ENCODE peak calls at places on chromosomes 12 and 14, in seven cellular contexts. One of them, this sample, is unnamed.
A peak's percentile ranks its signal among the peaks of the same experiment; 100 is the strongest.

GRCh38 chr14:66628646-66629045 is 120.7 kb downstream of the GPHN start:
- DNase-seq in GM23338: no peak
- DNase-seq in PC-3: no peak
- DNase-seq in MM.1S: no peak
- DNase-seq in GM23248: peak; percentile 13
- DNase-seq in HCT116: no peak
- DNase-seq in hepatocyte: no peak
- DNase-seq in this sample: no peak

GRCh38 chr12:31591308-31591901 is 469 bp upstream of the DENND5B start:
- DNase-seq in GM23338: peak; percentile 32
- DNase-seq in MM.1S: no peak
- DNase-seq in hepatocyte: peak; percentile 57
- DNase-seq in HCT116: no peak
- DNase-seq in GM23248: peak; percentile 43
- DNase-seq in PC-3: peak; percentile 3
- DNase-seq in this sample: peak; percentile 36

GRCh38 chr14:106210650-106211049 is 684.3 kb downstream of the TMEM121 start:
- DNase-seq in GM23248: no peak
- DNase-seq in hepatocyte: no peak
- DNase-seq in HCT116: no peak
- DNase-seq in PC-3: no peak
- DNase-seq in MM.1S: no peak
- DNase-seq in GM23338: no peak
- DNase-seq in this sample: no peak

GRCh38 chr14:68637106-68638021 is 155.5 kb downstream of the ZFP36L1 start:
- DNase-seq in MM.1S: no peak
- DNase-seq in GM23248: peak; percentile 77
- DNase-seq in HCT116: no peak
- DNase-seq in PC-3: no peak
- DNase-seq in hepatocyte: no peak
- DNase-seq in GM23338: no peak
- DNase-seq in this sample: no peak

GRCh38 chr14:104974146-104974541 is 4.0 kb downstream of the AHNAK2 start:
- DNase-seq in PC-3: no peak
- DNase-seq in GM23338: no peak
- DNase-seq in MM.1S: no peak
- DNase-seq in GM23248: no peak
- DNase-seq in HCT116: no peak
- DNase-seq in hepatocyte: no peak
- DNase-seq in this sample: no peak

GRCh38 chr14:24436355-24437019 is 6.1 kb downstream of the SDR39U1 start:
- DNase-seq in HCT116: peak; percentile 50
- DNase-seq in GM23338: peak; percentile 77
- DNase-seq in GM23248: peak; percentile 90
- DNase-seq in hepatocyte: peak; percentile 74
- DNase-seq in PC-3: peak; percentile 87
- DNase-seq in MM.1S: no peak
- DNase-seq in this sample: peak; percentile 66

GRCh38 chr14:64764641-64765520 is 60.7 kb downstream of the PLEKHG3 start:
- DNase-seq in MM.1S: peak; percentile 30
- DNase-seq in GM23248: peak; percentile 77
- DNase-seq in HCT116: peak; percentile 44
- DNase-seq in GM23338: peak; percentile 86
- DNase-seq in hepatocyte: peak; percentile 89
- DNase-seq in PC-3: peak; percentile 92
- DNase-seq in this sample: peak; percentile 88

GRCh38 chr12:110579239-110579888 is 3.8 kb downstream of the PPTC7 start:
- DNase-seq in hepatocyte: no peak
- DNase-seq in GM23248: no peak
- DNase-seq in MM.1S: no peak
- DNase-seq in GM23338: no peak
- DNase-seq in PC-3: no peak
- DNase-seq in HCT116: no peak
- DNase-seq in this sample: no peak

GRCh38 chr12:19191563-19191962 is 62.0 kb downstream of the PLEKHA5 start:
- DNase-seq in GM23338: no peak
- DNase-seq in HCT116: no peak
- DNase-seq in GM23248: no peak
- DNase-seq in MM.1S: no peak
- DNase-seq in PC-3: no peak
- DNase-seq in hepatocyte: no peak
- DNase-seq in this sample: no peak

GRCh38 chr12:1795785-1796514 is 24.4 kb upstream of the LRTM2 start:
- DNase-seq in MM.1S: peak; percentile 91
- DNase-seq in PC-3: peak; percentile 88
- DNase-seq in hepatocyte: peak; percentile 92
- DNase-seq in HCT116: peak; percentile 73
- DNase-seq in GM23248: peak; percentile 95
- DNase-seq in GM23338: peak; percentile 75
- DNase-seq in this sample: peak; percentile 85

GRCh38 chr14:105156414-105157375 is 11.9 kb downstream of the JAG2 start:
- DNase-seq in GM23248: no peak
- DNase-seq in PC-3: no peak
- DNase-seq in MM.1S: no peak
- DNase-seq in hepatocyte: no peak
- DNase-seq in GM23338: no peak
- DNase-seq in HCT116: no peak
- DNase-seq in this sample: no peak

GRCh38 chr14:54582334-54582733 is 15.4 kb downstream of the SAMD4A start:
- DNase-seq in GM23338: no peak
- DNase-seq in hepatocyte: no peak
- DNase-seq in GM23248: no peak
- DNase-seq in PC-3: no peak
- DNase-seq in MM.1S: no peak
- DNase-seq in HCT116: no peak
- DNase-seq in this sample: no peak

GRCh38 chr12:7705846-7706245 is 5.4 kb upstream of the DPPA3 start:
- DNase-seq in hepatocyte: no peak
- DNase-seq in MM.1S: no peak
- DNase-seq in PC-3: no peak
- DNase-seq in GM23248: no peak
- DNase-seq in HCT116: no peak
- DNase-seq in GM23338: no peak
- DNase-seq in this sample: no peak

GRCh38 chr14:97218713-97219355 is 421.7 kb downstream of the VRK1 start:
- DNase-seq in GM23248: peak; percentile 12
- DNase-seq in hepatocyte: peak; percentile 16
- DNase-seq in GM23338: peak; percentile 77
- DNase-seq in MM.1S: no peak
- DNase-seq in HCT116: no peak
- DNase-seq in PC-3: no peak
- DNase-seq in this sample: peak; percentile 79

GRCh38 chr12:123269395-123269892 is 2.2 kb downstream of the CDK2AP1 start:
- DNase-seq in GM23338: peak; percentile 90
- DNase-seq in PC-3: no peak
- DNase-seq in MM.1S: no peak
- DNase-seq in hepatocyte: peak; percentile 89
- DNase-seq in HCT116: no peak
- DNase-seq in GM23248: peak; percentile 89
- DNase-seq in this sample: peak; percentile 93

GRCh38 chr12:108641446-108642268 is 8.0 kb upstream of the SELPLG start:
- DNase-seq in MM.1S: no peak
- DNase-seq in GM23338: no peak
- DNase-seq in hepatocyte: no peak
- DNase-seq in HCT116: no peak
- DNase-seq in GM23248: no peak
- DNase-seq in PC-3: no peak
- DNase-seq in this sample: no peak

GRCh38 chr14:83992857-83993256 is 1537.1 kb upstream of the FLRT2 start:
- DNase-seq in hepatocyte: no peak
- DNase-seq in HCT116: no peak
- DNase-seq in GM23338: no peak
- DNase-seq in MM.1S: no peak
- DNase-seq in PC-3: no peak
- DNase-seq in GM23248: no peak
- DNase-seq in this sample: no peak

GRCh38 chr12:570949-571794 is 92.1 kb downstream of the NINJ2 start:
- DNase-seq in GM23338: peak; percentile 80
- DNase-seq in hepatocyte: peak; percentile 84
- DNase-seq in HCT116: peak; percentile 81
- DNase-seq in GM23248: peak; percentile 97
- DNase-seq in MM.1S: no peak
- DNase-seq in PC-3: peak; percentile 85
- DNase-seq in this sample: peak; percentile 47

GRCh38 chr12:131824450-131824849 is 3.7 kb upstream of the MMP17 start:
- DNase-seq in MM.1S: no peak
- DNase-seq in GM23338: no peak
- DNase-seq in GM23248: no peak
- DNase-seq in hepatocyte: no peak
- DNase-seq in HCT116: no peak
- DNase-seq in PC-3: peak; percentile 47
- DNase-seq in this sample: no peak

DNA sequence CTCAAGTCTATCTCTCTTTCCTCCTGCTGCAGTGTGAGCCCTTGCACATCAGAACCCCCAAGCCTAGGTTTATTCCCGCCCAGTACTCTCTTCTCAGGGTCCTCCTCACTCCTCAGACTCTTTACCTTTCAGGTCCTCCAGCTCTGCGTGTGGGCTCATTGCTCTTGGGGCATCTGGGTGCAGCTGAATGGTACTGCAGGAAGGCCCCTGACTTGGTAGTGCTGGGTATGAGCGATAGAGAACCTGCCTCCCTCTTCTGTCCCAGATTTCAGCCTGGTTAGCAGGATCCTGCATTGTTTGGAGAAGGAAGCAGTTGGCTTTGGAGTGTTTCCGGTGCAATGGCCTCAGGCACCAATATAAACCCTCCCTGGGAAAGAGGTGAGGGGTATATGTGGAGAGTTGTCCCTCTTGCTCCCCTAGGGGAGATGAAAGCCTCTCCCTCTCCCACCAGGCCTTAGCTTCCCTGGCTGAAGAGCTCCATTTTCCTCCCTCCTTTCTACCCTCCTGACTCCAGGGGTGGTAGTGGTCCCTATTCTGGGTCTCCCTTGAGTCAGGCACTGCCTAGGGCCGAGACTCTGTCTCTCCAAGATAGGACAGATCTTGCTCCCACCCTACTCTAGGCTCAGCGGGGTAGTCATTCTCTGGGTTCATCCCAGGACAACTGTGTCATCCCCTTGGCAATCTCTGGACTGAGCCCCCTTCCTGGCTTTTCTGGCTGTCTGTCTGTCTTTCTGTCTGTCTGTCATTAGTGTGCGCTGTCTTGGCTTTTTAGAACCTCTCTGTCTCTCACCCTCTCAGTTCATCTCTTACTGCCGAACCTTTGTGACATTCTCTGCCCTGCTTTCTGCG is 3.8 kb downstream of the LRP1 start:
- DNase-seq in PC-3: no peak
- DNase-seq in GM23338: peak; percentile 30
- DNase-seq in GM23248: peak; percentile 60
- DNase-seq in MM.1S: no peak
- DNase-seq in hepatocyte: no peak
- DNase-seq in HCT116: no peak
- DNase-seq in this sample: no peak
- TF ChIP-seq EZH2 in PC-3: no peak
- TF ChIP-seq EZH2 in GM23338: no peak
- TF ChIP-seq EZH2 in GM23248: no peak
- TF ChIP-seq EZH2 in MM.1S: no peak
- TF ChIP-seq EZH2 in hepatocyte: no peak
- TF ChIP-seq EZH2 in HCT116: no peak
- TF ChIP-seq EZH2 in this sample: no peak

DNA sequence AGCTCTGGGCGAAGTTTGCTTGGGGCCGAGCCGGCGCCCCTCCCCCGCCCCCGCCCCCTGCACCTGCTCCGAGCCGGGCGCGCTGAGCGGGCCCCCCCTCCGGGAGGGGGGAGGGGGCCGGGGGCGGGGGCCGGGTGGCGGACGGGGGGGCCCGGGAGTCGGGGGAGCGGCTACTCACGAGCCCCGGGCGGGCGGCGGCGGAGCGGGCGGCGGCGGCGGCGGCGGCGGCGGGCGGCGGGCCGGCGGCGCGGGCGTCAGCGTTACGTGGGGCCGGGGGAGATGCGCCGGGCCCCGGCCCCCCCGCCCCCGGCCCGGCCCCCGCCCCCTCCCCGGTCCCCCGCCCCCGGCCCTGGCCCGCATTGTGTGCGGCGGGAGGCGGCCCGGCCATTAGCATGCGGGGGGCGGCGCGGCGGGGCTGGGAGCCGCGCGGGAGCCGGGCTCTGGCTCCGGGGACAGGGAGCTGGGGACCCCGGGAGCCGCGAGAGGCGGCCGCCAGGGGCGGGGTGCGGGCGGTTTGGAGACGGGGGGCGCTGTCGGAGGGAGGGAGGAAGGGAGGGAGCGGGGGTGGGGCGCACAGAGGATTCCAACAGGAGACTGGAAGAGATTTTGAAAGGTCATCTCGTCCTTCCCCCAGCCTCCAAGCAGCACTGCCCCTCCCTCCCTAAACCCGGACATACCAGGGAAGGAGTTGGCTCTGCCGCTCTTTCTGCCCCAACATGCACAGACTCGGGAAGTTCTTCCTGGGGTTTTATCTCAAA is at the start of gene ZNF219:
- DNase-seq in MM.1S: no peak
- DNase-seq in GM23338: peak; percentile 93
- DNase-seq in GM23248: peak; percentile 58
- DNase-seq in HCT116: no peak
- DNase-seq in hepatocyte: peak; percentile 75
- DNase-seq in PC-3: peak; percentile 15
- DNase-seq in this sample: peak; percentile 92
- H2AFZ ChIP-seq in MM.1S: peak within 1 kb of the TSS; percentile 61
- H2AFZ ChIP-seq in GM23338: no peak within 1 kb of the TSS
- H2AFZ ChIP-seq in GM23248: peak within 1 kb of the TSS; percentile 83
- H2AFZ ChIP-seq in HCT116: peak within 1 kb of the TSS; percentile 66
- H2AFZ ChIP-seq in hepatocyte: peak within 1 kb of the TSS; percentile 55
- H2AFZ ChIP-seq in PC-3: peak within 1 kb of the TSS; percentile 81
- H2AFZ ChIP-seq in this sample: no peak within 1 kb of the TSS

GRCh38 chr12:107356266-107356936 is 263.1 kb upstream of the CRY1 start:
- DNase-seq in PC-3: peak; percentile 86
- DNase-seq in GM23248: peak; percentile 84
- DNase-seq in HCT116: no peak
- DNase-seq in GM23338: no peak
- DNase-seq in MM.1S: no peak
- DNase-seq in hepatocyte: peak; percentile 32
- DNase-seq in this sample: no peak
- TF ChIP-seq EZH2phosphoT487 in PC-3: no peak
- TF ChIP-seq EZH2phosphoT487 in GM23248: no peak
- TF ChIP-seq EZH2phosphoT487 in HCT116: no peak
- TF ChIP-seq EZH2phosphoT487 in GM23338: no peak
- TF ChIP-seq EZH2phosphoT487 in MM.1S: no peak
- TF ChIP-seq EZH2phosphoT487 in hepatocyte: no peak
- TF ChIP-seq EZH2phosphoT487 in this sample: no peak

GRCh38 chr12:52901715-52902541 is 2.9 kb downstream of the KRT8 start:
- DNase-seq in hepatocyte: no peak
- DNase-seq in HCT116: no peak
- DNase-seq in GM23248: no peak
- DNase-seq in MM.1S: no peak
- DNase-seq in PC-3: no peak
- DNase-seq in GM23338: no peak
- DNase-seq in this sample: no peak

GRCh38 chr12:52903855-52904508 is 894 bp downstream of the KRT8 start:
- DNase-seq in MM.1S: no peak
- DNase-seq in HCT116: no peak
- DNase-seq in GM23248: peak; percentile 45
- DNase-seq in GM23338: peak; percentile 65
- DNase-seq in hepatocyte: peak; percentile 86
- DNase-seq in PC-3: peak; percentile 75
- DNase-seq in this sample: peak; percentile 80

GRCh38 chr12:52906049-52906645 is 1.3 kb upstream of the KRT8 start:
- DNase-seq in hepatocyte: no peak
- DNase-seq in GM23248: no peak
- DNase-seq in MM.1S: no peak
- DNase-seq in PC-3: peak; percentile 22
- DNase-seq in GM23338: no peak
- DNase-seq in HCT116: no peak
- DNase-seq in this sample: no peak

GRCh38 chr12:52900896-52901714 is 3.8 kb downstream of the KRT8 start:
- DNase-seq in MM.1S: no peak
- DNase-seq in GM23338: no peak
- DNase-seq in PC-3: no peak
- DNase-seq in hepatocyte: no peak
- DNase-seq in GM23248: no peak
- DNase-seq in HCT116: no peak
- DNase-seq in this sample: no peak

GRCh38 chr12:52903285-52903854 is 1.5 kb downstream of the KRT8 start:
- DNase-seq in PC-3: peak; percentile 76
- DNase-seq in GM23248: peak; percentile 82
- DNase-seq in MM.1S: no peak
- DNase-seq in hepatocyte: peak; percentile 87
- DNase-seq in HCT116: no peak
- DNase-seq in GM23338: peak; percentile 94
- DNase-seq in this sample: peak; percentile 96
- TF ChIP-seq EZH2 in PC-3: no peak
- TF ChIP-seq EZH2 in GM23248: no peak
- TF ChIP-seq EZH2 in MM.1S: no peak
- TF ChIP-seq EZH2 in hepatocyte: no peak
- TF ChIP-seq EZH2 in HCT116: no peak
- TF ChIP-seq EZH2 in GM23338: no peak
- TF ChIP-seq EZH2 in this sample: peak; percentile 61

This sample was measured in neural progenitor cell.